ENCODE peak calls at places on chromosome 16, in seven cellular contexts. K is HCEC 1CT; I is NCI-H82; W is GM23248; L is activated naive CD8-positive, alpha-beta T cell treated with anti-CD3 and anti-CD28 coated beads, Interleukin-2, amount 50 U/mL, for 24 hours; U is stimulated activated naive CD8-positive, alpha-beta T cell treated with anti-CD3 and anti-CD28 coated beads, Interleukin-15, amount 100 ng/mL, for 72 hours; O is T-cell. F is an unnamed sample.

GRCh38 chr16:75415169-75415908 is 18.0 kb downstream of the CFDP1 start:
- DNase-seq in K (peak; percentile 43), I (no peak), W (peak; percentile 59), L (no peak), U (no peak), O (no peak), F (no peak)

GRCh38 chr16:71479420-71479819 is 9.7 kb downstream of the ZNF19 start:
- DNase-seq in K (peak; percentile 18), I (peak; percentile 63), W (peak; percentile 52), L (no peak), U (no peak), O (no peak), F (peak; percentile 32)

GRCh38 chr16:72050769-72051464 is 3.4 kb upstream of the HP start:
- DNase-seq in K (peak; percentile 2), I (no peak), W (peak; percentile 57), L (no peak), U (no peak), O (no peak), F (peak; percentile 51)

GRCh38 chr16:56700195-56700594 is 17.9 kb downstream of the MT1X start:
- DNase-seq in K (no peak), I (no peak), W (no peak), L (no peak), U (no peak), O (no peak), F (no peak)

GRCh38 chr16:22663389-22664064 is 150.4 kb upstream of the HS3ST2 start:
- DNase-seq in K (no peak), I (no peak), W (no peak), L (no peak), U (no peak), O (no peak), F (no peak)

GRCh38 chr16:70388281-70388680 is 41.6 kb downstream of the DDX19A start:
- DNase-seq in K (no peak), I (no peak), W (no peak), L (no peak), U (no peak), O (no peak), F (no peak)

GRCh38 chr16:87553174-87553573 is 49.1 kb upstream of the JPH3 start:
- DNase-seq in K (no peak), I (no peak), W (no peak), L (no peak), U (no peak), O (no peak), F (no peak)

GRCh38 chr16:71943887-71944286 is 48.6 kb downstream of the IST1 start:
- DNase-seq in K (no peak), I (no peak), W (no peak), L (no peak), U (no peak), O (no peak), F (no peak)

GRCh38 chr16:16021988-16022682 is 72.7 kb downstream of the ABCC1 start:
- DNase-seq in K (peak; percentile 96), I (peak; percentile 70), W (peak; percentile 98), L (no peak), U (no peak), O (no peak), F (peak; percentile 98)

GRCh38 chr16:3655791-3656490 is 1.4 kb downstream of the DNASE1 start:
- DNase-seq in K (no peak), I (no peak), W (no peak), L (no peak), U (no peak), O (no peak), F (no peak)

GRCh38 chr16:20674684-20675487 is 22.6 kb downstream of the ACSM1 start:
- DNase-seq in K (no peak), I (no peak), W (no peak), L (no peak), U (no peak), O (no peak), F (no peak)

GRCh38 chr16:4746991-4747574 is 12.7 kb downstream of the DNAAF8 start:
- DNase-seq in K (no peak), I (no peak), W (peak; percentile 25), L (no peak), U (no peak), O (no peak), F (no peak)

F was measured in AG20443.